ENCODE peak calls at places on chromosome 15, in ten cellular contexts. F is A549, X is stomach, S is K562, O is sigmoid colon, G is ovary, Y is GM12878, T is upper lobe of left lung, W is H1, M is transverse colon. A is an unnamed sample.

GRCh38 chr15:60299452-60300047 is 98.2 kb downstream of the ANXA2 start:
- DNase-seq in F (peak), X (peak), S (peak), O (no peak), G (peak), Y (no peak), T (peak), W (no peak), M (peak), A (no peak)

GRCh38 chr15:87557871-87558270 is 698.7 kb downstream of the NTRK3 start:
- DNase-seq in F (no peak), X (no peak), S (no peak), O (no peak), G (no peak), Y (no peak), T (no peak), W (no peak), M (no peak), A (no peak)

GRCh38 chr15:45181491-45182285 is 6.1 kb downstream of the SHF start:
- DNase-seq in F (no peak), X (no peak), S (no peak), O (no peak), G (no peak), Y (no peak), T (no peak), W (no peak), M (no peak), A (no peak)

GRCh38 chr15:63465104-63465503 is 39.3 kb upstream of the USP3 start:
- DNase-seq in F (no peak), X (no peak), S (no peak), O (no peak), G (no peak), Y (no peak), T (no peak), W (no peak), M (no peak), A (no peak)

GRCh38 chr15:38085104-38085503 is 150.7 kb downstream of the TMCO5A start:
- DNase-seq in F (no peak), X (no peak), S (no peak), O (no peak), G (no peak), Y (peak), T (no peak), W (no peak), M (no peak), A (no peak)

GRCh38 chr15:65980824-65981456 is 111.6 kb downstream of the RAB11A start:
- DNase-seq in F (peak), X (peak), S (peak), O (no peak), G (peak), Y (no peak), T (peak), W (peak), M (peak), A (peak)

GRCh38 chr15:89745131-89745530 is 5.9 kb downstream of the MESP1 start:
- DNase-seq in F (no peak), X (no peak), S (no peak), O (no peak), G (no peak), Y (no peak), T (no peak), W (no peak), M (no peak), A (no peak)

GRCh38 chr15:49815506-49815905 is 194.7 kb downstream of the DTWD1 start:
- DNase-seq in F (no peak), X (no peak), S (no peak), O (no peak), G (no peak), Y (no peak), T (no peak), W (no peak), M (no peak), A (no peak)

GRCh38 chr15:88738796-88739195 is 64.4 kb upstream of the ACAN start:
- DNase-seq in F (no peak), X (no peak), S (no peak), O (no peak), G (no peak), Y (no peak), T (no peak), W (no peak), M (no peak), A (no peak)

GRCh38 chr15:35705885-35706590 is 160.1 kb upstream of the DPH6 start:
- DNase-seq in F (no peak), X (peak), S (peak), O (no peak), G (no peak), Y (no peak), T (no peak), W (no peak), M (no peak), A (no peak)

GRCh38 chr15:93296786-93297500 is 207.9 kb upstream of the RGMA start:
- DNase-seq in F (no peak), X (no peak), S (no peak), O (no peak), G (no peak), Y (no peak), T (no peak), W (no peak), M (no peak), A (no peak)

GRCh38 chr15:85381850-85382751 is 1.7 kb downstream of the AKAP13 start:
- DNase-seq in F (no peak), X (no peak), S (no peak), O (no peak), G (no peak), Y (peak), T (no peak), W (no peak), M (no peak), A (no peak)

GRCh38 chr15:83848315-83849050 is 194.6 kb downstream of the ADAMTSL3 start:
- DNase-seq in F (no peak), X (no peak), S (no peak), O (no peak), G (no peak), Y (no peak), T (no peak), W (no peak), M (no peak), A (no peak)

GRCh38 chr15:81105521-81105920 is 28.5 kb upstream of the CFAP161 start:
- DNase-seq in F (no peak), X (no peak), S (no peak), O (no peak), G (no peak), Y (no peak), T (no peak), W (no peak), M (no peak), A (no peak)

GRCh38 chr15:91117375-91117774 is 17.3 kb downstream of the SV2B start:
- DNase-seq in F (no peak), X (no peak), S (no peak), O (no peak), G (no peak), Y (no peak), T (no peak), W (no peak), M (no peak), A (no peak)

GRCh38 chr15:67548862-67549651 is 6.6 kb downstream of the MAP2K5 start:
- DNase-seq in F (no peak), X (peak), S (no peak), O (peak), G (no peak), Y (no peak), T (peak), W (peak), M (peak), A (no peak)

GRCh38 chr15:96066126-96066525 is 264.4 kb upstream of the NR2F2 start:
- DNase-seq in F (no peak), X (no peak), S (no peak), O (no peak), G (no peak), Y (no peak), T (no peak), W (no peak), M (no peak), A (no peak)

GRCh38 chr15:51067510-51067909 is 27.2 kb downstream of the TNFAIP8L3 start:
- DNase-seq in F (no peak), X (no peak), S (no peak), O (no peak), G (no peak), Y (no peak), T (no peak), W (no peak), M (no peak), A (no peak)

GRCh38 chr15:87924433-87924832 is 332.1 kb downstream of the NTRK3 start:
- DNase-seq in F (no peak), X (no peak), S (no peak), O (no peak), G (no peak), Y (no peak), T (no peak), W (no peak), M (no peak), A (no peak)

DNA sequence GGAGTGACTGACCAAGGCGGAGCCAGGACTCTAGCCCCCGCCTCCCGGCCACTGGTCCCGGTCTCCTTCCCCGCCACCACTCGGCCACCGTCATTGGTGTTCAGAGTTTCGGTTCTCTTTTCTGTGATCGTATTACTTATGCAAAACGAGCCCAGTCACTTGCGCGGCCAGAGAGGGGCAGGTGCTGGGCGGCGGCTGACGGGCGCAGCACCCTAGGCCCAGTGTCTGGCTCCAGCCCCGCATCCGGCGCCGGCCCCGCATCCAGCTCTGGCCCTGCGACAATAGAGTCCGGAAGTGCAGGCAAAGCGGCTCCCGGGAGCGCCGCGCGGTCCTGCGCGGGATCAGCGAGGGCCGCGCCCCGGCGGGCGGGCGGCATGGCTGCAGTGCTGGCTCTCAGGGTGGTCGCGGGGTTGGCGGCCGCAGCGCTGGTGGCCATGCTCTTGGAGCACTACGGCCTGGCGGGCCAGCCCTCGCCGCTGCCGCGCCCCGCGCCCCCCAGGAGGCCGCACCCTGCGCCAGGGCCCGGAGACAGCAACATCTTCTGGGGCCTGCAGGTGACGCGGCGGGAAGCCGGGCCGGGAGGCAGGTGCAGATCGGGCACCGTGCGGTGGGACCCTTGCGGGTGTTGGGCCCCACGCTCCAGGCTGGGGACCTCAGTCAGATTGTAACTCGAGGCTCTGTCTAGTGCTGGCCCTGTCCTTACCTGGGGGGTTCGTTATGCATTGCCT is at the start of gene TMEM62:
- DNase-seq in F (peak), X (peak), S (peak), O (peak), G (peak), Y (peak), T (peak), W (peak), M (peak), A (peak)
- TF ChIP-seq POLR2A in F (peak), X (no peak), S (peak), O (peak), G (no peak), Y (peak), T (peak), W (no peak), M (peak), A (peak)

DNA sequence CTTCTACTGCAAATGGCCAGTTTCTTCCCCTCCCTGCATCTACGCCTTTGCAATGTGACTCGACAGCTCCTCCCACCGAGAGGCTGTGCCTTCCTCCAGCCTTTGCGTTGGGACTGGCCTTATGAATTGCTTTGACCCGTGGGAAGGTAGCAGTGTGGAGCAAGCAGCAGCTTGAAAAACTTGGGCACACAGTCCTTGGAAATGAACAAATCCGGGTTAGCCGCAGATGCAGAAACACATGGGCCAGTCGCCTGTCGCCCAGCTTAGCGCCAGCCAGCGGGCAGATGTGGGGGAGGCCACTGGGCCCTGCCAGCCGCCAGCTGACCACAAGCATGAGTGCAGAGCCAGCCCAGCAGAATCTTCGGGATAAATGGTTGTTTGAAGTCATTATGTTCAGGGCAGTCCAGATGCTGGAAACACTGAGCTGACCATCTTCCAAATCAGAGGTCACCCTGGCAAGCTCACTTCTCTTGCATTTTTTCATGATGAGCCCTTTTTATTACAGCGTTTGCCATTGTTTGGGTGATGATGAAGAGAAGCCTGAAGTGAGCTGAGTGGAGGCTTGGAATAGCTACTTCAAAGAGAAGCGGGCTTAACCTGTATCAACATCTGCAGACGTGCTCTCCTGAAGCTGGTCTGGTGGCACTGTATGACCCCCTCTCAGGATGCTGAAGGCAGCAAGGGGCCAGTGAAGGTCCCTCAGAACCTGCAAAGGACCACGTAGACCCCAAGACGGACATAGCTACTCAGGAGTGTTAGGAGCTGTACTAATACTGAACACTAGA is 9.8 kb downstream of the SELENOS start:
- DNase-seq in F (no peak), X (no peak), S (peak), O (no peak), G (no peak), Y (no peak), T (no peak), W (no peak), M (no peak), A (no peak)
- H3K4me3 ChIP-seq in F (no peak), X (no peak), S (no peak), O (no peak), G (no peak), Y (no peak), T (no peak), W (no peak), M (no peak), A (no peak)

DNA sequence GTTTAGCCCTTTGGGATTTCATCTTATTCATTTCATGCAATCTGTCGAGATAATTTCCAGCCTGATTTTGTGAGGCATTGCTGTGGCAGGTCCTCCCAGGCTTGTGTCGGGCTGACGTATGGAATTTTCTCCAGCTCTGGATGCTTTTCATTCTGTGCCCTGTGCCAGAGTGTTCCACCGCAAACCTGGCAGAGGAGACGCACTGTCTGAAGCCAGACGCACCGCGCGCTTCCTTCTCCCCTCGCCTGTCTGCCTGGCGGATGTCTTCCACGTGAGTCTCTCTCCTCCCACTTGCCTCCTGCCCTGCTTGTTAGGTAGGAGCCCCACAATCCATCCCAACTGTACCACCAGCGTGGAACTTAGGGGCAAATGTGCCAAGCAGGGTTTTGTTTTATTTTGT is 20.1 kb upstream of the GLCE start:
- DNase-seq in F (no peak), X (no peak), S (no peak), O (no peak), G (no peak), Y (no peak), T (no peak), W (no peak), M (no peak), A (no peak)
- TF ChIP-seq EP300 in F (no peak), X (no peak), S (no peak), O (no peak), G (no peak), Y (no peak), T (no peak), W (no peak), M (no peak), A (no peak)

DNA sequence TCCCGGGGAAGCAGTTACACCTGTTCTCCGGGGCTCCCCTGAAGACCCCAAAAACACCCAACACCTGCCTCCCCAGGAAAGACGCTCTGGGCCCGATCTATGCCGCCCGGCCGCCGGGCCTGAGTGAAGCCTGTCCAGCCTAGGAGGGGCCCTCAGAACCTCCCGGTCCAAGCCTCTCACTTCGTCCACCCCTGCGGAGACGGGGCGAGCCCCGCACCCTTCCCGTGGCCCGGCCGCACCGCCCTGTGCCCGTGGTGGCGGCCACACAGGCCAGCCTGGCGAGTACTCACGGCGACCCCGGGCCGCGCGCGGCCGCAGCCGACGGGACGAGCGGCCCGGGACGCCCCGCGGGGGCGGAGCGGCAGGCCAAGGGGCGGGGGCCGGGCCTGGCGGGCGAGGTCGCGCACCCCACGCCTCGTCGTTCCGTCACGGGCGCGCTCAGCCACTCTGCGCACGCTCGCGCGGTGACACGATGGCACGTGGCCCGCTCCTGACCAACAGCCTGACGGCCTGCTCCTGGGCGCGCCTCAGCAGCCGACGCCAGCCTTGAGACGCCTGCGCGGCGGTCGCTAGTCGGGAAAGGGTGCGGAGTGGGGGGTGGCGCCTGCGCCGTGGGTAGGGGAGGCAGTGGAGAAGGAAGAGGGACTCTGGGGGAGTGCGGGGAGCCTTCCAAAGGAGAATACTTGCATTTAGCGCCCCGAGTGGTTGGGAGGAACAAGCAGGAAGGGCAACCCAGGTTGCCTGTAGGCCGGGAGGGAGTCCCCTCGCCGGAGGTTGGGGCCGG is at the start of gene PARP6:
- DNase-seq in F (peak), X (peak), S (peak), O (peak), G (peak), Y (peak), T (peak), W (peak), M (peak), A (peak)
- TF ChIP-seq POLR2A in F (peak), X (no peak), S (peak), O (peak), G (no peak), Y (peak), T (peak), W (peak), M (peak), A (peak)

DNA sequence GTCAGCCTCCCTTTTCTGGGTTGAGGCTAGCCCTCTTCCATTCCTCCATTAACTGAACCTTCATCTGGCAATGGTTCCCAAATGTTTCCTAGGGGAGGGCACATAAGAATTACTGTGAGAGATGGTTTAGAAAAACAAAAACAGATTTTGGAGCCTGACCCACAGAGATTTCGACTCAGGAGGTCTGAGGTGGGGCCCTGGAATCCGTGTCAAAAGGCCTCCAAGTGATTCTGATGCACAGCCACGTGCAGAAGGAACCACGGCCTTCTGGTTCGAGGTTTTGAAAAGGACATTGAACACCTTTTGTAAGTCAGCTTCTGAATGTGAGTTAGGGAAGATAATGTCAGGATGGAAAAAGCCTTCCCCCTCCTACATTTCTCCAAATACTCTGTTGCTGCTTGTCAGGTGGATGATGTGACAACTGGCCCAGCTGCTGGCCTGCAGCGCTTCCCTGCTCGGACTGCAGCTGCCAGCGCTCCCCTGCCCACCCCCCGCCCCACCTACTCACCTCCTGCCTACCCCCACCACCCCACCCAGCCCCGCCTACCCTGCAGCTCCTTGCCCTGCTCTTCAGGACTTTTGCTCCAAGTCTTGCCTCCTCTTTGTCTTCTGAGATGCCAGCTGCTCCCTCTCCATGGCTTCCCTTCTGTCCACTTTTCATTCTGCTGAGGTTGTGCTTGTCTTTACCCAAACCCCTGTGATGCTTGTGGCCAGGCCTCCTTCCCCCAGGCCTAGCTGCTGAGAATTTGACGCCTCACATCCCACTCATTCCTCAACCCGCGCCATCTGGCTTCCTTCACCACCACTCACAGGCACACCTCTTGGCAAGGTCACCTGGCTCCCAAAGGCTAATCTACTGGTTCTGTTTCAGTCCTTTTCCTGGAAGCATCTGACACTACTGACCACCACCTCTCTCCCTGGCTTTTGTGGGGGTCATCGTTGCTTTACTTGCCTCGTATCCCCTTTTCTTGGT is 6.6 kb downstream of the EHD4 start:
- DNase-seq in F (no peak), X (peak), S (no peak), O (no peak), G (no peak), Y (no peak), T (no peak), W (peak), M (peak), A (no peak)
- H3K4me3 ChIP-seq in F (no peak), X (no peak), S (no peak), O (no peak), G (no peak), Y (peak), T (no peak), W (no peak), M (no peak), A (no peak)

DNA sequence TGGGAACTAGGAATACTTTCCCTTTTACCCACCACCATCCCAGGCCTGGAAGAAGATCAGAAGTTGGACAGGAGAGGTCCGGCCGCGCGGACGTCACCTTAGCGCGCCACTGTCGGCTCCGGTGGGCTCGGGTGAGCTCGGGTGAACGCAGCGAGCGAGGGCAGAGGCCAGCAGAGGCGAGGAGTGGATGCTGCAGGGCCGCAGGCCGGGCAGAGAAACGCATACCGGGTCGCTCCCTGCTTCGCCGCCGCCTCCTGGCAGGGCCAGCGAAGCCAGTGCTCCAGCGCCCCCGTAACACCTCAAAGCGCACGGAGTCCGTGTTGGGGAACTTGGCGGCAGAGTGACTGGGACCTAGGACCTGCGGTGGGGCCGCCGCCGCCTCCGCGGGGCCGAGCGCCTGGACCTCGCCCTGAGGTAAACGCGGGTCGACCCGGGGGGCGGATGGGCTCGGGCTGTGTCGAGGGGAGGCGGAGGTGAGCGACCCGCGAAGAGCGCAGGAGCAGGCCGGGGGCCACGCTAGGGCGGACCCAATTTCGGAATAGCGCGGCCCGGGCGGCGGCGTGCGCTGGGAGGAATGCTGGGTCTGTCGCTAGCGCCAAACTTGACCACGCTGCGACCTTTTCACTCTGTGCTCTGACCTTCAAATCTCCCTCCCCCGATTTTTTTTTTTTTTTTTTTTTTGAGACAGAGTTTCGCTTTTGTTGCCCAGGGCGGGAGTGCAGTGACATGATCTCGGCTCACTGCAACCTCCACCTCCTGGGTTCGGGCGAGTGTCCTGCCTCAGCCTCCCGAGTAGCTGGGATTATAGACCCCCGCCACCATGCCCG is 1.6 kb downstream of the CYP11A1 start:
- DNase-seq in F (no peak), X (no peak), S (no peak), O (peak), G (peak), Y (no peak), T (peak), W (peak), M (peak), A (peak)
- TF ChIP-seq EP300 in F (no peak), X (no peak), S (no peak), O (no peak), G (no peak), Y (no peak), T (no peak), W (no peak), M (no peak), A (peak)

A was measured in tibial nerve.